ENCODE peak calls at places on chromosomes 6 and 20, in four cellular contexts. One of them, this sample, is unnamed.

GRCh38 chr6:104953410-104953953 is 3.4 kb upstream of the LIN28B start:
- DNase-seq in endothelial cell of umbilical vein: no peak
- DNase-seq in sigmoid colon: no peak
- DNase-seq in K562: peak; percentile 68
- DNase-seq in this sample: no peak

GRCh38 chr20:63119451-63120285 is 96.3 kb downstream of the YTHDF1 start:
- DNase-seq in K562: no peak
- DNase-seq in sigmoid colon: no peak
- DNase-seq in endothelial cell of umbilical vein: no peak
- DNase-seq in this sample: no peak

GRCh38 chr6:136549359-136550044 is 720 bp downstream of the MAP7 start:
- DNase-seq in sigmoid colon: no peak
- DNase-seq in endothelial cell of umbilical vein: no peak
- DNase-seq in K562: peak; percentile 26
- DNase-seq in this sample: no peak

GRCh38 chr20:47782920-47783552 is 2.2 kb downstream of the SULF2 start:
- DNase-seq in K562: no peak
- DNase-seq in sigmoid colon: no peak
- DNase-seq in endothelial cell of umbilical vein: no peak
- DNase-seq in this sample: no peak

GRCh38 chr20:22794200-22794599 is 209.8 kb upstream of the FOXA2 start:
- DNase-seq in sigmoid colon: no peak
- DNase-seq in endothelial cell of umbilical vein: peak; percentile 40
- DNase-seq in K562: no peak
- DNase-seq in this sample: peak; percentile 22

GRCh38 chr20:63546686-63547483 is 664 bp downstream of the SRMS start:
- DNase-seq in endothelial cell of umbilical vein: no peak
- DNase-seq in sigmoid colon: no peak
- DNase-seq in K562: no peak
- DNase-seq in this sample: no peak

GRCh38 chr6:21079468-21080048 is 514.0 kb upstream of the SOX4 start:
- DNase-seq in K562: no peak
- DNase-seq in sigmoid colon: no peak
- DNase-seq in endothelial cell of umbilical vein: no peak
- DNase-seq in this sample: peak; percentile 75

GRCh38 chr6:113818528-113818927 is 38.6 kb upstream of the MARCKS start:
- DNase-seq in sigmoid colon: no peak
- DNase-seq in endothelial cell of umbilical vein: no peak
- DNase-seq in K562: no peak
- DNase-seq in this sample: no peak

GRCh38 chr20:21089421-21089820 is 16.7 kb downstream of the LINC00237 start:
- DNase-seq in endothelial cell of umbilical vein: no peak
- DNase-seq in sigmoid colon: no peak
- DNase-seq in K562: no peak
- DNase-seq in this sample: no peak

GRCh38 chr20:38034108-38034649 is 633 bp downstream of the RPRD1B start:
- DNase-seq in K562: peak; percentile 35
- DNase-seq in endothelial cell of umbilical vein: peak; percentile 18
- DNase-seq in sigmoid colon: no peak
- DNase-seq in this sample: no peak

GRCh38 chr20:52425253-52425652 is 233.7 kb upstream of the ZFP64 start:
- DNase-seq in sigmoid colon: no peak
- DNase-seq in endothelial cell of umbilical vein: no peak
- DNase-seq in K562: peak; percentile 17
- DNase-seq in this sample: no peak

GRCh38 chr6:64527899-64528298 is 892.3 kb downstream of the PHF3 start:
- DNase-seq in K562: no peak
- DNase-seq in endothelial cell of umbilical vein: no peak
- DNase-seq in sigmoid colon: no peak
- DNase-seq in this sample: no peak

GRCh38 chr6:109767961-109768360 is 76.9 kb downstream of the FIG4 start:
- DNase-seq in K562: no peak
- DNase-seq in sigmoid colon: no peak
- DNase-seq in endothelial cell of umbilical vein: no peak
- DNase-seq in this sample: peak; percentile 64

GRCh38 chr20:44635877-44636276 is 15.6 kb downstream of the ADA start:
- DNase-seq in endothelial cell of umbilical vein: no peak
- DNase-seq in sigmoid colon: no peak
- DNase-seq in K562: no peak
- DNase-seq in this sample: no peak

GRCh38 chr6:116015560-116015959 is 45.1 kb downstream of the FRK start:
- DNase-seq in endothelial cell of umbilical vein: no peak
- DNase-seq in sigmoid colon: no peak
- DNase-seq in K562: no peak
- DNase-seq in this sample: no peak
- H3K4me1 ChIP-seq in endothelial cell of umbilical vein: peaks cover 4% of the 10 kb centered on the region
- H3K4me1 ChIP-seq in sigmoid colon: no peaks in the 10 kb centered on the region
- H3K4me1 ChIP-seq in K562: no peaks in the 10 kb centered on the region
- H3K4me1 ChIP-seq in this sample: no peaks in the 10 kb centered on the region

GRCh38 chr6:29720863-29721262 is 2.4 kb upstream of the HLA-F start:
- DNase-seq in sigmoid colon: no peak
- DNase-seq in endothelial cell of umbilical vein: no peak
- DNase-seq in K562: no peak
- DNase-seq in this sample: no peak
- TF ChIP-seq CTCF in sigmoid colon: no peak
- TF ChIP-seq CTCF in endothelial cell of umbilical vein: no peak
- TF ChIP-seq CTCF in K562: peak; percentile 21
- TF ChIP-seq CTCF in this sample: no peak

GRCh38 chr6:149032318-149032598 is 285.3 kb upstream of the TAB2 start:
- DNase-seq in endothelial cell of umbilical vein: no peak
- DNase-seq in sigmoid colon: no peak
- DNase-seq in K562: no peak
- DNase-seq in this sample: no peak
- H3K4me1 ChIP-seq in endothelial cell of umbilical vein: no peaks in the 10 kb centered on the region
- H3K4me1 ChIP-seq in sigmoid colon: no peaks in the 10 kb centered on the region
- H3K4me1 ChIP-seq in K562: no peaks in the 10 kb centered on the region
- H3K4me1 ChIP-seq in this sample: peaks cover 45% of the 10 kb centered on the region

GRCh38 chr6:141077355-141078333 is 1055.1 kb upstream of the GJE1 start:
- DNase-seq in sigmoid colon: no peak
- DNase-seq in K562: no peak
- DNase-seq in endothelial cell of umbilical vein: no peak
- DNase-seq in this sample: no peak
- TF ChIP-seq CTCF in sigmoid colon: no peak
- TF ChIP-seq CTCF in K562: no peak
- TF ChIP-seq CTCF in endothelial cell of umbilical vein: peak; percentile 11
- TF ChIP-seq CTCF in this sample: peak; percentile 21

GRCh38 chr6:7239590-7239948 is 73.4 kb downstream of the SSR1 start:
- DNase-seq in endothelial cell of umbilical vein: no peak
- DNase-seq in K562: no peak
- DNase-seq in sigmoid colon: no peak
- DNase-seq in this sample: no peak
- H3K4me1 ChIP-seq in endothelial cell of umbilical vein: no peaks in the 10 kb centered on the region
- H3K4me1 ChIP-seq in K562: peaks cover 32% of the 10 kb centered on the region
- H3K4me1 ChIP-seq in sigmoid colon: no peaks in the 10 kb centered on the region
- H3K4me1 ChIP-seq in this sample: peaks cover 20% of the 10 kb centered on the region

GRCh38 chr6:143961868-143962643 is 46.0 kb downstream of the PLAGL1 start:
- DNase-seq in sigmoid colon: no peak
- DNase-seq in K562: no peak
- DNase-seq in endothelial cell of umbilical vein: no peak
- DNase-seq in this sample: no peak
- TF ChIP-seq CTCF in sigmoid colon: no peak
- TF ChIP-seq CTCF in K562: no peak
- TF ChIP-seq CTCF in endothelial cell of umbilical vein: no peak
- TF ChIP-seq CTCF in this sample: no peak

GRCh38 chr6:111741177-111741952 is 131.9 kb downstream of the FYN start:
- DNase-seq in sigmoid colon: no peak
- DNase-seq in endothelial cell of umbilical vein: no peak
- DNase-seq in K562: no peak
- DNase-seq in this sample: no peak
- H3K4me1 ChIP-seq in sigmoid colon: no peaks in the 10 kb centered on the region
- H3K4me1 ChIP-seq in endothelial cell of umbilical vein: no peaks in the 10 kb centered on the region
- H3K4me1 ChIP-seq in K562: no peaks in the 10 kb centered on the region
- H3K4me1 ChIP-seq in this sample: peaks cover 24% of the 10 kb centered on the region

GRCh38 chr6:27957526-27957925 is 485 bp downstream of the OR2B6 start:
- DNase-seq in K562: no peak
- DNase-seq in endothelial cell of umbilical vein: no peak
- DNase-seq in sigmoid colon: no peak
- DNase-seq in this sample: no peak
- TF ChIP-seq CTCF in K562: no peak
- TF ChIP-seq CTCF in endothelial cell of umbilical vein: no peak
- TF ChIP-seq CTCF in sigmoid colon: no peak
- TF ChIP-seq CTCF in this sample: no peak

GRCh38 chr20:839626-840025 is 6.1 kb downstream of the FAM110A start:
- DNase-seq in endothelial cell of umbilical vein: no peak
- DNase-seq in K562: no peak
- DNase-seq in sigmoid colon: no peak
- DNase-seq in this sample: no peak
- H3K4me1 ChIP-seq in endothelial cell of umbilical vein: peaks cover 38% of the 10 kb centered on the region
- H3K4me1 ChIP-seq in K562: peaks cover 40% of the 10 kb centered on the region
- H3K4me1 ChIP-seq in sigmoid colon: no peaks in the 10 kb centered on the region
- H3K4me1 ChIP-seq in this sample: peaks cover 4% of the 10 kb centered on the region